ENCODE peak calls at places on chromosomes 7 and 10, in eight cellular contexts. W, C, N, Y, H, P, O and A are unnamed samples.

GRCh38 chr10:75070478-75071163 is 40.8 kb upstream of the SAMD8 start:
- DNase-seq in W (no peak), C (no peak), N (no peak), Y (no peak), H (no peak), P (no peak), O (peak; percentile 46), A (no peak)

GRCh38 chr7:26723140-26723539 is 141.2 kb downstream of the SKAP2 start:
- DNase-seq in W (no peak), C (no peak), N (no peak), Y (no peak), H (no peak), P (no peak), O (no peak), A (peak; percentile 48)

GRCh38 chr10:45454262-45454661 is 80.2 kb downstream of the ALOX5 start:
- DNase-seq in W (no peak), C (no peak), N (no peak), Y (no peak), H (no peak), P (no peak), O (no peak), A (no peak)

GRCh38 chr7:6153646-6154541 is 118.5 kb downstream of the CYTH3 start:
- DNase-seq in W (no peak), C (no peak), N (no peak), Y (no peak), H (no peak), P (no peak), O (no peak), A (no peak)

GRCh38 chr10:94075521-94075920 is 81.8 kb downstream of the PLCE1 start:
- DNase-seq in W (no peak), C (no peak), N (no peak), Y (no peak), H (no peak), P (no peak), O (no peak), A (no peak)

GRCh38 chr10:72250666-72251065 is 23.1 kb upstream of the DDIT4 start:
- DNase-seq in W (peak; percentile 89), C (no peak), N (no peak), Y (no peak), H (peak; percentile 57), P (no peak), O (peak; percentile 83), A (no peak)

GRCh38 chr7:144785491-144785890 is 50.4 kb downstream of the TPK1 start:
- DNase-seq in W (no peak), C (no peak), N (no peak), Y (no peak), H (no peak), P (no peak), O (no peak), A (no peak)

GRCh38 chr10:26292058-26292457 is 75.5 kb downstream of the GAD2 start:
- DNase-seq in W (no peak), C (no peak), N (no peak), Y (no peak), H (no peak), P (no peak), O (no peak), A (no peak)

GRCh38 chr7:149071182-149071635 is 19.3 kb downstream of the ZNF786 start:
- DNase-seq in W (no peak), C (no peak), N (no peak), Y (no peak), H (no peak), P (no peak), O (peak; percentile 69), A (no peak)

GRCh38 chr10:84256510-84257342 is 11.9 kb downstream of the RGR start:
- DNase-seq in W (peak; percentile 31), C (peak; percentile 30), N (peak; percentile 44), Y (no peak), H (peak; percentile 44), P (no peak), O (peak; percentile 82), A (peak; percentile 90)

GRCh38 chr10:101763141-101763540 is 12.8 kb downstream of the FGF8 start:
- DNase-seq in W (no peak), C (no peak), N (no peak), Y (no peak), H (no peak), P (no peak), O (no peak), A (no peak)

GRCh38 chr10:69569144-69569934 is 3.9 kb downstream of the NEUROG3 start:
- DNase-seq in W (no peak), C (no peak), N (no peak), Y (no peak), H (no peak), P (no peak), O (no peak), A (peak; percentile 55)

GRCh38 chr7:7321681-7322080 is 139.3 kb downstream of the C1GALT1 start:
- DNase-seq in W (no peak), C (no peak), N (no peak), Y (no peak), H (peak; percentile 45), P (no peak), O (no peak), A (no peak)

GRCh38 chr7:129635300-129636029 is 23.9 kb downstream of the NRF1 start:
- DNase-seq in W (peak; percentile 74), C (peak; percentile 73), N (peak; percentile 79), Y (peak; percentile 71), H (peak; percentile 76), P (peak; percentile 54), O (no peak), A (peak; percentile 88)

GRCh38 chr7:128948312-128948973 is 10.7 kb downstream of the IRF5 start:
- DNase-seq in W (no peak), C (no peak), N (no peak), Y (no peak), H (no peak), P (no peak), O (no peak), A (no peak)

GRCh38 chr10:14466256-14466655 is 135.5 kb upstream of the FRMD4A start:
- DNase-seq in W (peak; percentile 43), C (no peak), N (no peak), Y (no peak), H (no peak), P (no peak), O (no peak), A (no peak)

GRCh38 chr7:41816111-41816510 is 113.2 kb upstream of the INHBA start:
- DNase-seq in W (no peak), C (no peak), N (no peak), Y (no peak), H (no peak), P (no peak), O (no peak), A (no peak)

GRCh38 chr7:43479042-43479441 is 103.9 kb upstream of the STK17A start:
- DNase-seq in W (no peak), C (no peak), N (no peak), Y (no peak), H (no peak), P (no peak), O (no peak), A (no peak)

GRCh38 chr10:7233259-7233991 is 177.4 kb downstream of the SFMBT2 start:
- DNase-seq in W (no peak), C (no peak), N (no peak), Y (no peak), H (peak; percentile 16), P (no peak), O (no peak), A (no peak)

GRCh38 chr10:122267849-122268737 is 3.0 kb upstream of the BTBD16 start:
- DNase-seq in W (peak; percentile 31), C (peak; percentile 16), N (peak; percentile 76), Y (no peak), H (peak; percentile 71), P (no peak), O (peak; percentile 83), A (peak; percentile 91)

GRCh38 chr7:4200546-4201094 is 481.5 kb upstream of the FOXK1 start:
- DNase-seq in W (no peak), C (no peak), N (no peak), Y (no peak), H (no peak), P (no peak), O (no peak), A (no peak)

GRCh38 chr7:142516038-142516501 is 233.2 kb upstream of the PRSS1 start:
- DNase-seq in W (no peak), C (peak; percentile 55), N (peak; percentile 38), Y (no peak), H (peak; percentile 77), P (peak; percentile 29), O (no peak), A (peak; percentile 73)

GRCh38 chr10:30840386-30841074 is 191.1 kb downstream of the ZNF438 start:
- DNase-seq in W (no peak), C (no peak), N (no peak), Y (no peak), H (no peak), P (no peak), O (no peak), A (no peak)

DNA sequence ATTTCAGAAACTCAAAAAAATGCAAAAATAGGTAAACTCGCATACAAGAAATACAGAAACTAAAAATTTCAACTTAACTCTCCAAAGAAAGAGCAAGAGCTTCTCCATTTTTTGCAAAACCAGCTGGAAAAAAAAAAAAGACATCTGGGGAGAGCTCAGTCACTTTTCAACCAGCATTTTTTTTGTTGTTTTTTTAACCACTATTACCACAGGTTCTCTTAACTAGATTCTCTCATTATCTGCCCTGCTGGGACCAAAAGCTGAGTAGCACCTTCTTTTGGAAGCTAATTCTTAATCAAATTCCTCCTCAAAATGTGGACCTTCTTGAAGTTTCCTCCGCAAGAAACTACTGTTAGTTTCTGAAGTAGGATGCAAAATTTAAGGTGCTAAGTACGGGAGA is 14.2 kb downstream of the IGF2BP3 start:
- DNase-seq in W (no peak), C (no peak), N (no peak), Y (no peak), H (no peak), P (no peak), O (no peak), A (no peak)
- H3K4me3 ChIP-seq in W (no peak overlapping the region), C (no peak overlapping the region), N (no peak overlapping the region), Y (no peak overlapping the region), H (no peak overlapping the region), P (no peak overlapping the region), O (no peak overlapping the region), A (no peak overlapping the region)

DNA sequence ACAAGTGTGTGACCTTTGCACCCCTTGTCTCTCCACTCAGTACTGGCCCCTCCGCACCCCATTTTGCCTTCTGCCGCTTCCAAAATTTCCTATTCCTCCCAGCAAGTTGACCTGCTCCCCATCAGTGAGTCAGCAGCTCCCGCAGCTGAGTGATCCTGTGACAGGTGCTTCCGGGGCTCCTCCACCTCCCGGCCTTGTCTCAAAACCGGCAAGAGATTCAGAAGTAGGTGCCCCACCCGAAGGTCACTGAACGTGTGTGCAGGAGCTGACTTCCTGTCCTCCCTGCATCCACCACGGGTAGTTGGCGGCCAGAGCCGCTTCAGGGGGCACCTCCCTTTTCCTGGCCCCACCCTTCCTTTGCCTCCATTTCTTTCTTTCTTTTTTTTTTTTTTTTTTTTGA is 76.8 kb downstream of the PTPRE start:
- DNase-seq in W (no peak), C (no peak), N (no peak), Y (no peak), H (no peak), P (no peak), O (no peak), A (no peak)
- H3K27ac ChIP-seq in W (no peak overlapping the region), C (no peak overlapping the region), N (no peak overlapping the region), Y (no peak overlapping the region), H (no peak overlapping the region), P (no peak overlapping the region), O (no peak overlapping the region), A (no peak overlapping the region)

GRCh38 chr7:8443871-8444756 is 10.7 kb downstream of the NXPH1 start:
- DNase-seq in W (no peak), C (no peak), N (no peak), Y (no peak), H (peak; percentile 46), P (no peak), O (no peak), A (peak; percentile 89)
- H3K4me3 ChIP-seq in W (no peak overlapping the region), C (no peak overlapping the region), N (no peak overlapping the region), Y (no peak overlapping the region), H (no peak overlapping the region), P (no peak overlapping the region), O (no peak overlapping the region), A (peak overlapping the region; percentile 79)

GRCh38 chr10:87546221-87546620 is 41.5 kb downstream of the MINPP1 start:
- DNase-seq in W (peak; percentile 18), C (no peak), N (no peak), Y (no peak), H (no peak), P (no peak), O (no peak), A (no peak)
- H3K27ac ChIP-seq in W (peak overlapping the region; percentile 35), C (no peak overlapping the region), N (no peak overlapping the region), Y (no peak overlapping the region), H (peak overlapping the region; percentile 51), P (no peak overlapping the region), O (no peak overlapping the region), A (no peak overlapping the region)